ENCODE peak calls at places on chromosomes 5 and 9, in five cellular contexts. X, N, H, B and A are unnamed samples.

GRCh38 chr9:92723299-92723625 is 41.4 kb downstream of the BICD2 start:
- DNase-seq in N (no peak), X (peak), B (no peak), H (no peak), A (no peak)

GRCh38 chr9:114278881-114279570 is 43.9 kb upstream of the ORM1 start:
- DNase-seq in N (peak), B (peak), X (peak), H (peak), A (no peak)

GRCh38 chr5:64181440-64181839 is 15.8 kb downstream of the RNF180 start:
- DNase-seq in H (no peak), N (no peak), B (no peak), X (no peak), A (no peak)

GRCh38 chr5:169656125-169656990 is 19.3 kb downstream of the DOCK2 start:
- DNase-seq in H (peak), X (no peak), N (no peak), B (no peak), A (no peak)

GRCh38 chr5:107526263-107526937 is 144.3 kb downstream of the EFNA5 start:
- DNase-seq in N (no peak), H (no peak), B (no peak), X (no peak), A (no peak)

GRCh38 chr9:4077499-4078102 is 222.3 kb downstream of the GLIS3 start:
- DNase-seq in H (peak), N (peak), B (peak), X (peak), A (peak)

GRCh38 chr5:123428521-123429220 is 5.5 kb upstream of the CEP120 start:
- DNase-seq in H (no peak), N (no peak), X (no peak), B (no peak), A (no peak)

GRCh38 chr5:83281658-83282057 is 189.9 kb upstream of the VCAN start:
- DNase-seq in N (no peak), H (no peak), X (no peak), B (no peak), A (no peak)

GRCh38 chr9:90916147-90916734 is 114.6 kb downstream of the SYK start:
- DNase-seq in H (no peak), N (no peak), X (no peak), B (no peak), A (no peak)

GRCh38 chr5:66881475-66882161 is 285.4 kb downstream of the MAST4 start:
- DNase-seq in N (no peak), B (no peak), X (peak), H (no peak), A (peak)

GRCh38 chr5:138354926-138355378 is 2.5 kb downstream of the KDM3B start:
- DNase-seq in X (no peak), H (peak), N (no peak), B (no peak), A (no peak)

GRCh38 chr5:150161242-150162141 is 5.1 kb upstream of the CDX1 start:
- DNase-seq in X (peak), H (peak), B (peak), N (peak), A (no peak)

GRCh38 chr5:56409331-56410190 is 176.4 kb upstream of the ANKRD55 start:
- DNase-seq in B (no peak), N (no peak), H (no peak), X (no peak), A (no peak)

GRCh38 chr5:64015824-64016223 is 53.6 kb upstream of the HTR1A start:
- DNase-seq in H (no peak), B (no peak), X (no peak), N (no peak), A (no peak)

GRCh38 chr5:88113429-88113828 is 155.2 kb downstream of the TMEM161B start:
- DNase-seq in B (no peak), N (no peak), H (no peak), X (no peak), A (no peak)

GRCh38 chr9:84668204-84669007 is 1.1 kb upstream of the NTRK2 start:
- DNase-seq in X (no peak), H (peak), N (peak), B (peak), A (peak)
- TF ChIP-seq CTCF in X (peak), H (peak), N (peak), B (peak), A (peak)

DNA sequence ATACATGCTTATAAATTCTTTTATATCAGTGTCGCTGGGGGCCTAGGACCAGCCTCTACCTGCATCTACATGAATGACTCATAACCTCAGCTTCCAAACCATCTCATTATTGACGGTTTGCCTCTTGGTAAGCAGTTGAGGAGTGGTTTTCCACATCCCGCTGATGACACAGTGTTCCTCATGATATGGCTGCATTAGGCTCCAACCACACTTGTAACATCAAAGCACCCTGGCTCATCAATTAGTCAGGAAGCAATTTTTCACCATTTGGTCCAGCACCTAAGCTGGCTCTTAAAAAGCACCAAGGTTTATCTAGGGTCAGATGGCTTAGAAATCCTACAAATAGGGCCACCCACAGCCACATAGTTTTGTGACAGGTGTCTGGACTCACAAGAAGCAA is 402.4 kb downstream of the ARHGEF28 start:
- DNase-seq in B (no peak), X (no peak), H (peak), N (no peak), A (no peak)
- H3K4me3 ChIP-seq in B (no peak), X (no peak), H (no peak), N (no peak), A (no peak)

DNA sequence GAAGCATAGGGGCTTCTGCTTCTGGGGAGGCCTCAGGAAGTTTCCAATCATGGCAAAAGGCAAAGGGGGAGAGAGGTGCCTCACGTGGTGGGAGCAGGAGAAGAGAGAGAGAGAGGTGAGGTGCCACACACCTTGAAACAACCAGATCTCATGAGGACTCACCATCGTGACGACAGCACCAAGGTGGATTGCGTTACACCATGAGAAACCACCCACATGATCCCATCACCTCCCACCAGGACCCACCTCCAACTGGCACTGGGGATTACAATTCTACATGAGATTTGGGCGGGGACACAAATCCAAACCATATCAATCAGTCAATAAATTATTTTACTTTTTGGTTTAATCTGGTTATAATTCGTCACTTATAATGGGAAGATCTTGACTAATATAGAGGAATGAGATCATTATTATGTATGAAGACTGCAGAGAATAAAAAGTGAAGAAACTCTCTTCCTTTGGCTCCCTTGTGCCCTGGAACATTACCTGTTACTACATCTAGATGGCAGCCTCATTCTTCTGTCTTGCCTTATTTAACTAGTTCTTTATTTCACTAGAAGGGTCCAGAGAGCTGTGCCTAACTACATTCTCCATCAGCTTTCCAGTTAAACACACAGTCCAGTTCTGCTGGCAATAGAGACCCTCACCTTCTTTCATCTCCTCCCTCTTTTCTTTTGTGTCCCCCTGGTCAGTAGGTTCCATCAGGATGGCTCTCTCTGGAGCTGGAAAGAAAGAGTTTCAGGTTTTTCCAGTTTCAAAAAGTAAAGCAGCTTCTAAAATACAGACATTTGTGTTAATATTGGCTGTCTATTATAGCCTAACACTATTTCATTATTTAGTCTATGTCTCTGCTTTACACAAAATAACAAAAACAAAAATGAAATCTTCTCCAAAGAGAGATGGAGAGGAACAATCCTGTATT is 21.7 kb upstream of the SPINK7 start:
- DNase-seq in B (no peak), H (peak), N (no peak), X (no peak), A (no peak)
- TF ChIP-seq CTCF in B (peak), H (peak), N (peak), X (peak), A (peak)

GRCh38 chr5:54178207-54178606 is 132.2 kb downstream of the ARL15 start:
- DNase-seq in H (no peak), B (no peak), N (no peak), X (no peak), A (no peak)

GRCh38 chr5:54178991-54179390 is 131.4 kb downstream of the ARL15 start:
- DNase-seq in N (no peak), H (no peak), B (no peak), X (no peak), A (no peak)

GRCh38 chr5:54184797-54185196 is 125.6 kb downstream of the ARL15 start:
- DNase-seq in B (no peak), H (no peak), X (no peak), N (no peak), A (no peak)

GRCh38 chr5:54177058-54177457 is 133.3 kb downstream of the ARL15 start:
- DNase-seq in N (no peak), H (no peak), X (no peak), B (no peak), A (no peak)

DNA sequence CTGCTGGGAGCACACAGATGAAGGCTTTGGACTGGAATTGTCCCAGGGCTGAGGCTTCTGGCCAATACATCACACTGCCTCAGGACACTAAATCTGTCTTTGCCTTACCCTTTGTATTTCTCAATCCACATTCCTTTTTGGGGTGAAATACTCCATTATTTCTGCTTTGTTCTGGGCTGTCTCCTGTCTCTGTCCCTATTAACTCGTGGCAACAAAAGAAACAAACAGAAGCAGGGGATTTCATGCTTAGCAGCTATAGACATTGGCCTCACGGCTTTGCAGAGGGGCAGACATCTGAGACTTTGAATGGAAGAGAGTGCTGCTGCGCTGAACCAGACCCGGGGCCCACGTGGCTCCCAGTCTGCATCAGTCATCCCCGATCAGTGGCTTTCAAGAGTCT is 129.8 kb downstream of the ARL15 start:
- DNase-seq in N (no peak), X (no peak), B (no peak), H (no peak), A (no peak)
- H3K4me3 ChIP-seq in N (no peak), X (no peak), B (no peak), H (no peak), A (no peak)

GRCh38 chr5:95283761-95284511 is 958 bp downstream of the MCTP1 start:
- DNase-seq in H (peak), X (no peak), N (peak), B (no peak), A (no peak)
- TF ChIP-seq CTCF in H (peak), X (peak), N (no peak), B (no peak), A (peak)